ENCODE peak calls at places on chromosomes 12 and 14, in six cellular contexts. O is GM06990, H is AG04450, K is OCI-LY7, I is ascending aorta, A is kidney epithelial cell. J is an unnamed sample.

GRCh38 chr12:19048943-19049342 is 80.6 kb upstream of the PLEKHA5 start:
- DNase-seq in O (no peak), H (no peak), K (no peak), I (no peak), A (peak; percentile 14), J (no peak)

GRCh38 chr14:76767681-76768055 is 6.4 kb downstream of the VASH1 start:
- DNase-seq in O (no peak), H (no peak), K (no peak), I (no peak), A (no peak), J (no peak)

GRCh38 chr12:104585448-104586055 is 128.8 kb downstream of the CHST11 start:
- DNase-seq in O (no peak), H (no peak), K (no peak), I (no peak), A (no peak), J (no peak)

GRCh38 chr12:27973487-27973890 is 956 bp upstream of the PTHLH start:
- DNase-seq in O (no peak), H (no peak), K (no peak), I (no peak), A (no peak), J (no peak)

GRCh38 chr14:63852271-63852816 is 460 bp upstream of the SYNE2 start:
- DNase-seq in O (no peak), H (no peak), K (no peak), I (no peak), A (no peak), J (no peak)

GRCh38 chr12:54592316-54592715 is 3.9 kb upstream of the PPP1R1A start:
- DNase-seq in O (no peak), H (no peak), K (no peak), I (no peak), A (peak; percentile 83), J (no peak)

GRCh38 chr14:32382704-32383103 is 53.6 kb downstream of the AKAP6 start:
- DNase-seq in O (no peak), H (no peak), K (no peak), I (no peak), A (no peak), J (no peak)

GRCh38 chr12:49332891-49333371 is 4.1 kb downstream of the C1QL4 start:
- DNase-seq in O (no peak), H (no peak), K (no peak), I (no peak), A (no peak), J (no peak)

GRCh38 chr12:80299976-80300375 is 144.1 kb upstream of the PTPRQ start:
- DNase-seq in O (peak; percentile 51), H (no peak), K (no peak), I (no peak), A (no peak), J (peak; percentile 31)

GRCh38 chr12:112327209-112327930 is 54.9 kb downstream of the HECTD4 start:
- DNase-seq in O (no peak), H (no peak), K (no peak), I (no peak), A (no peak), J (no peak)

GRCh38 chr14:105299654-105300541 is 903 bp downstream of the BRF1 start:
- DNase-seq in O (peak; percentile 55), H (no peak), K (no peak), I (no peak), A (no peak), J (peak; percentile 34)

GRCh38 chr12:40105515-40106201 is at the start of gene SLC2A13:
- DNase-seq in O (peak; percentile 72), H (peak; percentile 18), K (peak; percentile 88), I (peak; percentile 87), A (no peak), J (peak; percentile 87)
- TF ChIP-seq CTCF in O (no peak), H (no peak), K (no peak), I (no peak), A (no peak), J (no peak)

GRCh38 chr12:47214771-47215170 is 135.0 kb upstream of the AMIGO2 start:
- DNase-seq in O (no peak), H (no peak), K (no peak), I (no peak), A (no peak), J (no peak)
- TF ChIP-seq CTCF in O (no peak), H (no peak), K (peak; percentile 31), I (no peak), A (no peak), J (no peak)

DNA sequence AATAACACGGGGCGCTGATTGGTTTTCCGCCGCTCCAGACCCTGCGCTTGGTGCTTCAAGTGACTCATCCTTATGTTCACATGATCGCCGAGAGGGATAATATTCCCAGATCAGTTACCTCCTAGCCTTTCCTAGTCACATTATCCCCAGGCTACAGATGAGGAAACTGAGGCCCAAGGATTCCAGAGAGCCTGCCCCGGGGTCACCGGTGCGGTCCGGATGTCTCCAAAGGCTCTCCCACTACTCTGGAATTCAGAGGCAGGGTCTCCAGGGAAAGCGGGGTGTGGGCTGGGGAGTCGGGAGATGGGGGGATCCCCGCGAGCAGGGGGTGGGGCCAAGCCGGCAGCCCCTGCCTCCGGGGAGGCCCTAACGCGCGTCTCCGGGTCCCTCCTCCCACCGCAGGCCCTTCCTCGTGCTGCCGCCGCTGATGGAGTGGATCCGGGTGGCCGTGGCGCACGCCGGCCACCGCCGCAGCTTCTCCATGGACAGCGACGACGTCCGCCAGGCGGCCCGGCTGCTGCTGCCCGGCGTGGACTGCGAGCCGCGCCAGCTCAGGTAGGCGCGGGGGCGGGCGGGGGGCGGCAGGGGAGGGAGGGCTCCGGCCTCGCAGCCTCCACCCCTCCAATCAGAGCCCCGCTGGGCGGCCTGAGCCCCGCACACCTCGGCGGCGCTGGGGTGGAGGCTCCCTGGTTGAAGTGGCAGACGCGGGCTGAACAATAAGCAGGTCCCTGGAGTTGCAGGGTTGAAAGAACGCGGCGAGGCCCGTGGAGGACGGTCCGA is 104.7 kb upstream of the PWP1 start:
- DNase-seq in O (no peak), H (no peak), K (no peak), I (no peak), A (no peak), J (no peak)
- TF ChIP-seq CTCF in O (no peak), H (no peak), K (no peak), I (no peak), A (no peak), J (no peak)

DNA sequence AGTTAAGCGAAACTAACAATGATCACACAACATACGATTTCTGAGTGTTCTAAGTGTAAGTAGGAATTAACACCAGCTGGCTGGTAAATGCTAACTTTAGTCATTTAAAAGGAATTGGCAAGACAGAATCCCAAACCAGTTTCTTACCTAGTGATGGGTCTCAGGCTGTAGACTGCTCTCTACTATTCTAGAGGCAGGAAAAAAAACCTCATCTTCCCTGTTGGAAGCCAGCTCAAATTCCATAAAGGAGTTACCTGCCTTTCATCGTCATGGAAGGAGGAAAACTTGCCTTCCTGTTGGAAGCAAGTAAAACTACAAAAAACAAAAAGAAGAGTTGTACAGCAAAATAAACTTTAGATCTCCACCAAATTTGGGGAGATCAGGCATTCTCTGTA is 23.7 kb upstream of the SLC7A8 start:
- DNase-seq in O (no peak), H (no peak), K (no peak), I (no peak), A (no peak), J (no peak)
- TF ChIP-seq CTCF in O (no peak), H (no peak), K (no peak), I (no peak), A (no peak), J (no peak)

DNA sequence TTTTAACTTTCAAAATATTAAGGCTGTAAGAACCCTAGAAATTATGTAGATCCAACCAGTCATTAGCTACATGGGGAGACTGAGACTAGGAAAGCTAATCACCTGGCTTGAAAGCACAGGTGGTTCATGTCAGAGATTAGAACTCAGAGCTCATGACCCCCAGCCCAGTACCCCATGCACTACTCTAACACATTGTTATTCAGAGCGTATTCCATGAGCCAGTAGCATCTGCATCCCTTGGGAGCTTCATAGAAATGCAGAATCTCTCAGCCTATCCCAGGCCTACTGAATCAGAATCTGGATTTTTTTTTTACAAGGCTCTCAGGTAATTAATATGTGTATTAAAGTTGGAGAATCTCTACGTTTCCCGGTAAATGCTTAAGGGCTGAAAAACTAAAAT is 161.7 kb downstream of the BTG1 start:
- DNase-seq in O (no peak), H (no peak), K (no peak), I (no peak), A (no peak), J (no peak)
- TF ChIP-seq CTCF in O (no peak), H (no peak), K (no peak), I (no peak), A (no peak), J (no peak)

GRCh38 chr14:94598816-94599655 is 13.2 kb upstream of the SERPINA3 start:
- DNase-seq in O (no peak), H (peak; percentile 89), K (no peak), I (peak; percentile 87), A (peak; percentile 98), J (no peak)
- TF ChIP-seq CTCF in O (no peak), H (no peak), K (no peak), I (no peak), A (peak; percentile 43), J (no peak)

GRCh38 chr12:8678661-8679111 is 16.1 kb upstream of the MFAP5 start:
- DNase-seq in O (no peak), H (no peak), K (no peak), I (peak; percentile 49), A (no peak), J (no peak)

GRCh38 chr12:8677362-8677761 is 14.7 kb upstream of the MFAP5 start:
- DNase-seq in O (no peak), H (no peak), K (no peak), I (no peak), A (no peak), J (no peak)

GRCh38 chr12:8676651-8677050 is 14.0 kb upstream of the MFAP5 start:
- DNase-seq in O (no peak), H (no peak), K (no peak), I (peak; percentile 22), A (no peak), J (no peak)

GRCh38 chr12:8681129-8681902 is 16.5 kb upstream of the RIMKLB start:
- DNase-seq in O (no peak), H (no peak), K (no peak), I (peak; percentile 62), A (no peak), J (no peak)

DNA sequence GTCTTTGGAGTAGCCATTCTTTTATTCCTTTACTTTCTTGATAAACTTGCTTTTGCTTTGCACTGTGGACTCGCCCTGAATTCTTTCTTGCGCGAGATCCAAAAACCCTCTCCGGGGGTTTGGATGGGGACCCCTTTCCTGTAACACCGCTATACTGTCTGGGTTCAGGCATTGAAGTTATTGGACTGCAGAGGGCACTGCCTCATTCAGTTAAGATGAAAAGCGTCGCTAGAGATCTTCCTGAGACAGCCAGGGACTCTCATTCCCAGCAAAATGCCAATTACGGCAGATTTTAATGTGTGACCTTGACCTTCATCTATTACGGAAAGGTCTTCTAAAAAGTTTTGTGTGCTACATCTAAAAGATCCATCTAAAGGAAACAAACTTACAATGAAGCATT is 17.3 kb upstream of the RIMKLB start:
- DNase-seq in O (no peak), H (no peak), K (no peak), I (no peak), A (no peak), J (no peak)
- TF ChIP-seq CTCF in O (peak; percentile 1), H (no peak), K (peak; percentile 63), I (no peak), A (no peak), J (no peak)

GRCh38 chr14:50855558-50855957 is 16.3 kb upstream of the ABHD12B start:
- DNase-seq in O (no peak), H (no peak), K (no peak), I (no peak), A (no peak), J (no peak)
- TF ChIP-seq CTCF in O (no peak), H (peak; percentile 31), K (no peak), I (no peak), A (no peak), J (no peak)

GRCh38 chr12:2211119-2211518 is 158.3 kb downstream of the CACNA1C start:
- DNase-seq in O (no peak), H (no peak), K (no peak), I (no peak), A (no peak), J (no peak)
- TF ChIP-seq CTCF in O (no peak), H (no peak), K (no peak), I (no peak), A (no peak), J (no peak)

J was measured in GM13976.